ENCODE peak calls at places on chromosomes 6 and 20, in six cellular contexts. E, H, P, O, S and V are unnamed samples.

GRCh38 chr6:133339543-133340384 is 98.6 kb downstream of the EYA4 start:
- DNase-seq in S (no peak), E (no peak), H (no peak), P (no peak), O (no peak), V (no peak)

GRCh38 chr6:11890849-11891248 is 112.2 kb upstream of the ADTRP start:
- DNase-seq in H (no peak), P (no peak), O (no peak), S (no peak), E (no peak), V (no peak)

GRCh38 chr20:64037199-64037497 is 1.2 kb downstream of the C20orf204 start:
- DNase-seq in P (no peak), H (no peak), S (no peak), E (no peak), O (no peak), V (no peak)

GRCh38 chr6:124682751-124683150 is 279.5 kb upstream of the RNF217 start:
- DNase-seq in H (no peak), O (no peak), E (no peak), S (no peak), P (no peak), V (no peak)

GRCh38 chr6:125658759-125659431 is 90.5 kb upstream of the HEY2 start:
- DNase-seq in E (no peak), S (no peak), H (no peak), O (no peak), P (no peak), V (no peak)

GRCh38 chr20:61753196-61753942 is 312.3 kb downstream of the TAF4 start:
- DNase-seq in P (no peak), E (no peak), H (no peak), O (no peak), S (no peak), V (no peak)

GRCh38 chr6:126657556-126658129 is 317.7 kb downstream of the CENPW start:
- DNase-seq in H (no peak), S (no peak), P (peak), E (peak), O (no peak), V (no peak)

GRCh38 chr20:12057778-12058177 is 140.1 kb downstream of the BTBD3 start:
- DNase-seq in S (no peak), H (no peak), O (no peak), P (no peak), E (no peak), V (no peak)

GRCh38 chr6:81031429-81031828 is 721.1 kb downstream of the TENT5A start:
- DNase-seq in S (no peak), E (no peak), H (no peak), P (no peak), O (no peak), V (no peak)

DNA sequence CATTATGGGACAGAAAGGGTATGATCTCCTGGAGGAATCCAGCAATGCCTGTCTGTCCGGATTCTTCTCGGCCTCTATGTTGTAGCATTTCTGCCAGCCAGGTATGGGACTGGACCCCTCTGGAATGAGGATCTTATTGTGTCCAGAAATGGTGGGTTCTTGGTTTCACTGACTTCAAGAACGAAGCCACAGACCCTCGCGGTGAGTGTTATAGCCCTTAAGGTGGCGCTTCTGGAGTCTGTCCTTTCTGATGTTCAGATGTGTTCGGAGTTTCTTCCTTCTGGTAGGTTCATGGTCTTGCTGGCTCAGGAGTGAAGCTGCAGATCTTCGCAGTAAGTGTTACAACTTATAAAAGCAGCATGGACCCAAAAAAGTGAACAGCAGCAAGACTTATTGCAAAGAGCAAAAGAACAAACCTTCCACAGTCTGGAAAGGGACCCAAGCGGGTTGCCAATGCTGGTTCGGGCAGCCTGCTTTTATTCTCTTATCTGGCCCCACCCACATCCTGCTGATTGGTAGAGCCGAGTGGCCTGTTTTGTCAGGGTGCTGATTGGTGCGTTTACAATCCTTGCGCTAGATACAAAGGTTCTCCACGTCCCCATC is 62.3 kb upstream of the IER3 start:
- DNase-seq in P (peak), H (no peak), S (no peak), O (no peak), E (no peak), V (no peak)
- TF ChIP-seq POLR2A in P (peak), H (no peak), S (no peak), O (no peak), E (peak), V (no peak)

DNA sequence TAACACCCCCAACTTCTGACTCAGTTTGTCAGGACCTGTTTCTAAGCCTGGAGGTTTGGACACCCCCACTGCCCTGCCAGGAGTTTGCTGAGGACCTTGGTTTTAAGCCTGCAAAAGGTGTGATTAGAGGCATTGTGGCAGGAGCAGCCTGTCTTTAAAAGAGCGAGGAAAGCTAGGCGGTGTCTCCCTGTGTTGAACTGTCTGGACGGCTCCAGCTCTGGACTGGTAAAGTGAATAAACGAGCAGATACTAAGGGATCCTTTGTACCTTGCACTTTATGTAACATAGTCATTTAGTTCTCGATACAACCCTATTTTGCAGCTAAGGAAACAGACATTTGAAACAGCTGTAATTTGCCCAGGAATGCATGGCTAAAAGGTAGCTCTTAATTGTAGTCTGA is 14.4 kb downstream of the FAM83D start:
- DNase-seq in O (no peak), S (no peak), H (no peak), P (no peak), E (no peak), V (no peak)
- TF ChIP-seq POLR2AphosphoS5 in O (no peak), S (no peak), H (no peak), P (no peak), E (no peak), V (no peak)

DNA sequence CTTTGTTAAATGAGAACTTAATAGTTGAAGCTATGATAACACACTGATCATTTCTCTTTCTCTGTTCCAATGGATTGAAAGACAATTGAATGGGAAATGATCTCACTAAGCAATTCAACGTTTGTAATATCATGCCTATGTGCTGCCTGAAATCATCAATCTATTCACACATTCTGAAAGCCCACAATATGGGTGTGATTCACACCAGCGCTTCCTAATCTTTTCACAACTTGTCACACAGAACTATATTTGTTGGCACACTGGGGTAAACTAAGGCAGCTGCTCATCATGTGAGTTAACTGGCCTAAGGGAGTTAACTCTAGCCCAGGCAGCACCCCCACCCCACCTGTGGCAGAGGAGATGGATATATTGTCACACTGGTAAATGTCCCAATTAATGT is 37.1 kb upstream of the UTRN start:
- DNase-seq in E (no peak), H (no peak), S (no peak), O (no peak), P (no peak), V (no peak)
- TF ChIP-seq POLR2A in E (no peak), H (no peak), S (no peak), O (no peak), P (no peak), V (no peak)

GRCh38 chr6:158285321-158285960 is 26.8 kb upstream of the TULP4 start:
- DNase-seq in H (no peak), E (no peak), O (no peak), P (no peak), S (no peak), V (no peak)

GRCh38 chr6:158283304-158284005 is 28.8 kb upstream of the TULP4 start:
- DNase-seq in S (no peak), P (no peak), H (no peak), O (no peak), E (no peak), V (no peak)

GRCh38 chr6:158287047-158287446 is 25.2 kb upstream of the TULP4 start:
- DNase-seq in E (no peak), S (no peak), P (no peak), O (no peak), H (no peak), V (no peak)

GRCh38 chr6:158286413-158286812 is 25.9 kb upstream of the TULP4 start:
- DNase-seq in P (no peak), E (no peak), O (no peak), H (no peak), S (no peak), V (no peak)

GRCh38 chr6:158284340-158285210 is 27.7 kb upstream of the TULP4 start:
- DNase-seq in S (no peak), O (no peak), H (no peak), E (no peak), P (no peak), V (no peak)
- TF ChIP-seq POLR2AphosphoS5 in S (peak), O (no peak), H (no peak), E (no peak), P (no peak), V (no peak)

GRCh38 chr20:20493701-20494100 is 125.8 kb downstream of the INSM1 start:
- DNase-seq in E (no peak), P (no peak), S (no peak), O (no peak), H (no peak), V (no peak)

GRCh38 chr20:20490673-20491072 is 122.8 kb downstream of the INSM1 start:
- DNase-seq in P (no peak), H (no peak), S (no peak), E (no peak), O (no peak), V (no peak)

GRCh38 chr20:20491110-20491783 is 123.3 kb downstream of the INSM1 start:
- DNase-seq in P (no peak), S (no peak), E (no peak), O (no peak), H (no peak), V (no peak)

GRCh38 chr20:20492521-20493334 is 124.8 kb downstream of the INSM1 start:
- DNase-seq in O (no peak), E (no peak), H (no peak), S (no peak), P (no peak), V (peak)

DNA sequence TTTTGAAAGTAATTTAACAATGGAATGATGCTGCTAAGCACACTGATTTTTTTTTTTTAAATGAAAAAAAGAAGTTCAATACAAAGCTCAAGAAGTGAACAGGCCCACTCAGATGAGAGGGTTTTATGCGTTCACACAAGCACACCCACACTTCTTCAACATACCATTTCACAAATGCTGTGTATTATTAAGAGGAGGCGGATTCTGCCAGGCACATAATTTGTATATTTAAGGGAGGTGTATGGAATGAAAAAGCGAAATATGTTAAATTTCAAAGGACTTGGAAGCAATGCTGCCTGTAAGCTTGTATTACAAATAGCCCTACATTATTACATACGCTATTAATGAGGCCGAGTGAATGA is 123.9 kb downstream of the INSM1 start:
- DNase-seq in O (no peak), H (no peak), S (no peak), P (no peak), E (no peak), V (no peak)
- TF ChIP-seq POLR2A in O (no peak), H (no peak), S (no peak), P (no peak), E (no peak), V (no peak)

GRCh38 chr6:121670511-121670910 is 235.1 kb downstream of the GJA1 start:
- DNase-seq in H (no peak), S (no peak), P (no peak), O (no peak), E (no peak), V (no peak)

GRCh38 chr6:121663292-121663691 is 227.8 kb downstream of the GJA1 start:
- DNase-seq in O (no peak), E (no peak), S (no peak), H (no peak), P (no peak), V (no peak)

GRCh38 chr6:121664199-121664598 is 228.8 kb downstream of the GJA1 start:
- DNase-seq in S (no peak), H (no peak), O (no peak), P (no peak), E (no peak), V (no peak)

GRCh38 chr6:121668259-121668658 is 232.8 kb downstream of the GJA1 start:
- DNase-seq in E (no peak), O (no peak), P (no peak), S (no peak), H (no peak), V (no peak)

GRCh38 chr6:121666809-121667208 is 231.4 kb downstream of the GJA1 start:
- DNase-seq in H (no peak), E (no peak), S (no peak), P (peak), O (no peak), V (no peak)
- TF ChIP-seq POLR2AphosphoS5 in H (no peak), E (no peak), S (no peak), P (peak), O (no peak), V (peak)

DNA sequence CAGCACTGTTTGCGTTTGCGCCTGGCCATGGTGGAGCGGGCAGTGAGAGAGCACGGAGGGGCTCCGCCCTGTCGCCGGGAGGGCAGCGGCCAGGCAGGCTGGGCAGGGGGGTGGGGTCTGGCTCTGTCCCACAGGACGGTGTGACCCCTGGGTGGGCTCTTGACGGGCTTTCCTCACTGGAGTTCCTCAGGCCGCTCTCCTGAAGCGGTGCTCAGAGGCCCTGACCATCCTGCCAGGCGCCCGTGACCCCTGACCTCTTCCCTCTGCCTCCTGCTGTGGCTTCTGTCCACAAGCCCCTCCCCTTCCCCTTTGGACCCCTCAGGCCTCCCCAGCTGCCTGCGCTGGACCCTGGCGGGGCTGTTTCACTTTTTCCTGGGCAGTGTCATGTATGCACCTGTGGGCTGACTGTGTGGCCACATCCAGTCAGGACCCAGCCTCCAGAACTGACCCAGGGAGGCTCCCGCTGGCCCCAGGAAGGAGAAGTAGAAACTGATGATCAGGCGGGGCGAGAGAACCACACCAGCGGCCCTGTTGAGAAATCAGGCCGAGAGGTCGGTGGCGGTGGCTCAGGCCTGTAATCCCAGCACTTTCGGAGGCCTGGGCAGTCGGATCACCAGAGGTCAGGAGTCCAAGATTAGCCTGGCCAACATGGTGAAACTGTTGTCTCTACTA is 1.2 kb downstream of the OGFR start:
- DNase-seq in O (no peak), E (peak), H (no peak), S (no peak), P (no peak), V (no peak)
- TF ChIP-seq POLR2A in O (no peak), E (peak), H (no peak), S (no peak), P (no peak), V (no peak)

DNA sequence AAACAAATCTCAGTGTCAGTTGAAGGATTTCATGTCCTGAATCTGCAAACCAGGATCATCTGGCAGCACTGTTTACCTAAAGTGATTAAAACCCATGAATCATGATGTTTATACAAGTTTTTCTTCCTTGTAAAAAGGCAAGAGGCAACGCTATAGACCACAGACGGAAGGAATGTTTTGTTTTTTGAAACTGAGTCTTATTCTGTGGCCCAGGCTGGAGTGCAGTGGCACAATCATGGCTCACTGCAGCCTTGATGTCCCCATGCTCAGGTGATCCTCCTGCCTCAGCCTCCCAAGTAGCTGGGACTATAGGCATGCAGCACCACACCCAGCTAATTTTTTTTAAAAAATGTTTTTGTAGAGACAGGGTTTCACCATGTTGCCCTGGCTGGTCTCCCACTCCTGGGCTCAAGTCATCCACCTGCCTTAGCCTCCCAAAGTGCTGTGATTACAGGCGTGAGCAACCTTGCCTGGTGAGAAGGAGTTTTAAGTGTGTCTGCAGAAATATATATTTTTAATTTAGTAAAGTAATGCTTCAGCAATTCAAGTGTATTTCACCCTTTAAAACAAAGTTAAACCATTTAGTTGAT is 30.0 kb upstream of the SH3BGRL2 start:
- DNase-seq in E (peak), S (no peak), P (no peak), H (no peak), O (no peak), V (no peak)
- TF ChIP-seq POLR2AphosphoS5 in E (no peak), S (no peak), P (no peak), H (no peak), O (no peak), V (peak)

DNA sequence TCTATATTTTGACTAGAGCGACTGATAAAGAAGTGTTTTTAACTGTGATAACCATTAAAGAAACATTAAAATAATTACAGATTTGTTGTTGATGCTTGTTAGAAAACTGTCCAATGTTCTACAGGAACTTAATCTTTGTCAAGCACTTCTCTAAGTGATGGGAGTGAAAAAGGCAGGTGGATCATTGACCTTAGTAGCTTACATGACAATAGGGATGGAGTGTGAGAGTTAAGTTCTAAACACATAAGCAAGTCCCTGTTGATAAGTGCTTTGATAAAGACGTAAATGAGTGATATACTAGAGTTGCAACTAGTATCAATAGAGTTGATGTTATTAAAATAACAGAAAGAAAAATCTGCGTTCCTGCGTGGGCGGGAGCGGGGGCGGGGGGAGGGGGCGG is 931.5 kb upstream of the EPHA7 start:
- DNase-seq in O (no peak), H (no peak), E (no peak), P (no peak), S (no peak), V (no peak)
- TF ChIP-seq POLR2A in O (no peak), H (no peak), E (no peak), P (no peak), S (no peak), V (no peak)

GRCh38 chr6:161082215-161082614 is 90.6 kb downstream of the MAP3K4 start:
- DNase-seq in S (no peak), E (no peak), P (no peak), H (no peak), O (no peak), V (no peak)
- TF ChIP-seq POLR2AphosphoS5 in S (no peak), E (no peak), P (no peak), H (no peak), O (no peak), V (no peak)